ENCODE peak calls at places on chromosomes 2 and 18, in ten cellular contexts. One of them, this sample, is unnamed.

GRCh38 chr2:161250864-161251436 is 57.3 kb upstream of the PSMD14 start:
- DNase-seq in stimulated activated CD4-positive, alpha-beta T cell treated with anti-CD3 and anti-CD28 coated beads, TNF-alpha, amount 100 ng/mL, for 48 hours: no peak
- DNase-seq in AG08395: peak; percentile 48
- DNase-seq in left kidney: peak; percentile 82
- DNase-seq in stimulated activated CD8-positive, alpha-beta memory T cell treated with anti-CD3 and anti-CD28 coated beads, Interleukin-15, amount 100 ng/mL, for 24 hours: no peak
- DNase-seq in GM03348: peak; percentile 37
- DNase-seq in Caco-2: no peak
- DNase-seq in central memory CD4-positive, alpha-beta T cell: peak; percentile 24
- DNase-seq in kidney: no peak
- DNase-seq in AML-193: peak; percentile 16
- DNase-seq in this sample: no peak

GRCh38 chr2:233453111-233453915 is 99.0 kb downstream of the DGKD start:
- DNase-seq in stimulated activated CD4-positive, alpha-beta T cell treated with anti-CD3 and anti-CD28 coated beads, TNF-alpha, amount 100 ng/mL, for 48 hours: no peak
- DNase-seq in AG08395: no peak
- DNase-seq in left kidney: no peak
- DNase-seq in stimulated activated CD8-positive, alpha-beta memory T cell treated with anti-CD3 and anti-CD28 coated beads, Interleukin-15, amount 100 ng/mL, for 24 hours: no peak
- DNase-seq in GM03348: no peak
- DNase-seq in Caco-2: no peak
- DNase-seq in central memory CD4-positive, alpha-beta T cell: no peak
- DNase-seq in kidney: peak; percentile 27
- DNase-seq in AML-193: no peak
- DNase-seq in this sample: no peak

GRCh38 chr18:22564036-22564435 is 146.3 kb upstream of the CTAGE1 start:
- DNase-seq in stimulated activated CD4-positive, alpha-beta T cell treated with anti-CD3 and anti-CD28 coated beads, TNF-alpha, amount 100 ng/mL, for 48 hours: no peak
- DNase-seq in AG08395: peak; percentile 10
- DNase-seq in left kidney: no peak
- DNase-seq in stimulated activated CD8-positive, alpha-beta memory T cell treated with anti-CD3 and anti-CD28 coated beads, Interleukin-15, amount 100 ng/mL, for 24 hours: no peak
- DNase-seq in GM03348: peak; percentile 57
- DNase-seq in Caco-2: no peak
- DNase-seq in central memory CD4-positive, alpha-beta T cell: no peak
- DNase-seq in kidney: no peak
- DNase-seq in AML-193: no peak
- DNase-seq in this sample: no peak

GRCh38 chr2:179340678-179341077 is 76.0 kb upstream of the SESTD1 start:
- DNase-seq in stimulated activated CD4-positive, alpha-beta T cell treated with anti-CD3 and anti-CD28 coated beads, TNF-alpha, amount 100 ng/mL, for 48 hours: no peak
- DNase-seq in AG08395: no peak
- DNase-seq in left kidney: peak; percentile 39
- DNase-seq in stimulated activated CD8-positive, alpha-beta memory T cell treated with anti-CD3 and anti-CD28 coated beads, Interleukin-15, amount 100 ng/mL, for 24 hours: no peak
- DNase-seq in GM03348: peak; percentile 12
- DNase-seq in Caco-2: no peak
- DNase-seq in central memory CD4-positive, alpha-beta T cell: no peak
- DNase-seq in kidney: no peak
- DNase-seq in AML-193: no peak
- DNase-seq in this sample: no peak

GRCh38 chr2:207253946-207254345 is 88.2 kb upstream of the KLF7 start:
- DNase-seq in stimulated activated CD4-positive, alpha-beta T cell treated with anti-CD3 and anti-CD28 coated beads, TNF-alpha, amount 100 ng/mL, for 48 hours: no peak
- DNase-seq in AG08395: peak; percentile 82
- DNase-seq in left kidney: no peak
- DNase-seq in stimulated activated CD8-positive, alpha-beta memory T cell treated with anti-CD3 and anti-CD28 coated beads, Interleukin-15, amount 100 ng/mL, for 24 hours: no peak
- DNase-seq in GM03348: peak; percentile 80
- DNase-seq in Caco-2: no peak
- DNase-seq in central memory CD4-positive, alpha-beta T cell: no peak
- DNase-seq in kidney: no peak
- DNase-seq in AML-193: no peak
- DNase-seq in this sample: no peak

GRCh38 chr2:34305587-34305986 is 706.5 kb upstream of the FAM98A start:
- DNase-seq in stimulated activated CD4-positive, alpha-beta T cell treated with anti-CD3 and anti-CD28 coated beads, TNF-alpha, amount 100 ng/mL, for 48 hours: no peak
- DNase-seq in AG08395: no peak
- DNase-seq in left kidney: peak; percentile 11
- DNase-seq in stimulated activated CD8-positive, alpha-beta memory T cell treated with anti-CD3 and anti-CD28 coated beads, Interleukin-15, amount 100 ng/mL, for 24 hours: no peak
- DNase-seq in GM03348: no peak
- DNase-seq in Caco-2: no peak
- DNase-seq in central memory CD4-positive, alpha-beta T cell: no peak
- DNase-seq in kidney: no peak
- DNase-seq in AML-193: no peak
- DNase-seq in this sample: no peak

GRCh38 chr2:47360937-47361336 is 42.0 kb upstream of the MSH2 start:
- DNase-seq in stimulated activated CD4-positive, alpha-beta T cell treated with anti-CD3 and anti-CD28 coated beads, TNF-alpha, amount 100 ng/mL, for 48 hours: no peak
- DNase-seq in AG08395: peak; percentile 79
- DNase-seq in left kidney: no peak
- DNase-seq in stimulated activated CD8-positive, alpha-beta memory T cell treated with anti-CD3 and anti-CD28 coated beads, Interleukin-15, amount 100 ng/mL, for 24 hours: no peak
- DNase-seq in GM03348: peak; percentile 59
- DNase-seq in Caco-2: no peak
- DNase-seq in central memory CD4-positive, alpha-beta T cell: no peak
- DNase-seq in kidney: no peak
- DNase-seq in AML-193: no peak
- DNase-seq in this sample: no peak

GRCh38 chr18:25231327-25231691 is 120.7 kb downstream of the ZNF521 start:
- DNase-seq in stimulated activated CD4-positive, alpha-beta T cell treated with anti-CD3 and anti-CD28 coated beads, TNF-alpha, amount 100 ng/mL, for 48 hours: no peak
- DNase-seq in AG08395: no peak
- DNase-seq in left kidney: peak; percentile 45
- DNase-seq in stimulated activated CD8-positive, alpha-beta memory T cell treated with anti-CD3 and anti-CD28 coated beads, Interleukin-15, amount 100 ng/mL, for 24 hours: no peak
- DNase-seq in GM03348: no peak
- DNase-seq in Caco-2: no peak
- DNase-seq in central memory CD4-positive, alpha-beta T cell: no peak
- DNase-seq in kidney: no peak
- DNase-seq in AML-193: no peak
- DNase-seq in this sample: no peak

GRCh38 chr2:178193823-178194599 is at the start of gene OSBPL6:
- DNase-seq in stimulated activated CD4-positive, alpha-beta T cell treated with anti-CD3 and anti-CD28 coated beads, TNF-alpha, amount 100 ng/mL, for 48 hours: peak; percentile 27
- DNase-seq in AG08395: peak; percentile 92
- DNase-seq in left kidney: peak; percentile 96
- DNase-seq in stimulated activated CD8-positive, alpha-beta memory T cell treated with anti-CD3 and anti-CD28 coated beads, Interleukin-15, amount 100 ng/mL, for 24 hours: peak; percentile 26
- DNase-seq in GM03348: peak; percentile 97
- DNase-seq in Caco-2: peak; percentile 66
- DNase-seq in central memory CD4-positive, alpha-beta T cell: peak; percentile 61
- DNase-seq in kidney: peak; percentile 92
- DNase-seq in AML-193: peak; percentile 61
- DNase-seq in this sample: peak; percentile 74

GRCh38 chr2:88184762-88185161 is 14.6 kb downstream of the THNSL2 start:
- DNase-seq in stimulated activated CD4-positive, alpha-beta T cell treated with anti-CD3 and anti-CD28 coated beads, TNF-alpha, amount 100 ng/mL, for 48 hours: no peak
- DNase-seq in AG08395: no peak
- DNase-seq in left kidney: no peak
- DNase-seq in stimulated activated CD8-positive, alpha-beta memory T cell treated with anti-CD3 and anti-CD28 coated beads, Interleukin-15, amount 100 ng/mL, for 24 hours: no peak
- DNase-seq in GM03348: no peak
- DNase-seq in Caco-2: no peak
- DNase-seq in central memory CD4-positive, alpha-beta T cell: no peak
- DNase-seq in kidney: no peak
- DNase-seq in AML-193: no peak
- DNase-seq in this sample: no peak

GRCh38 chr2:156445311-156446218 is 9.4 kb downstream of the GPD2 start:
- DNase-seq in stimulated activated CD4-positive, alpha-beta T cell treated with anti-CD3 and anti-CD28 coated beads, TNF-alpha, amount 100 ng/mL, for 48 hours: no peak
- DNase-seq in AG08395: peak; percentile 88
- DNase-seq in left kidney: no peak
- DNase-seq in stimulated activated CD8-positive, alpha-beta memory T cell treated with anti-CD3 and anti-CD28 coated beads, Interleukin-15, amount 100 ng/mL, for 24 hours: no peak
- DNase-seq in GM03348: peak; percentile 82
- DNase-seq in Caco-2: no peak
- DNase-seq in central memory CD4-positive, alpha-beta T cell: no peak
- DNase-seq in kidney: no peak
- DNase-seq in AML-193: no peak
- DNase-seq in this sample: no peak

GRCh38 chr18:31533236-31533635 is 35.3 kb downstream of the DSG2 start:
- DNase-seq in stimulated activated CD4-positive, alpha-beta T cell treated with anti-CD3 and anti-CD28 coated beads, TNF-alpha, amount 100 ng/mL, for 48 hours: no peak
- DNase-seq in AG08395: no peak
- DNase-seq in left kidney: no peak
- DNase-seq in stimulated activated CD8-positive, alpha-beta memory T cell treated with anti-CD3 and anti-CD28 coated beads, Interleukin-15, amount 100 ng/mL, for 24 hours: no peak
- DNase-seq in GM03348: no peak
- DNase-seq in Caco-2: no peak
- DNase-seq in central memory CD4-positive, alpha-beta T cell: no peak
- DNase-seq in kidney: no peak
- DNase-seq in AML-193: no peak
- DNase-seq in this sample: no peak

GRCh38 chr2:217551229-217551909 is 451.4 kb downstream of the TNS1 start:
- DNase-seq in stimulated activated CD4-positive, alpha-beta T cell treated with anti-CD3 and anti-CD28 coated beads, TNF-alpha, amount 100 ng/mL, for 48 hours: no peak
- DNase-seq in AG08395: peak; percentile 86
- DNase-seq in left kidney: peak; percentile 32
- DNase-seq in stimulated activated CD8-positive, alpha-beta memory T cell treated with anti-CD3 and anti-CD28 coated beads, Interleukin-15, amount 100 ng/mL, for 24 hours: no peak
- DNase-seq in GM03348: peak; percentile 77
- DNase-seq in Caco-2: peak; percentile 73
- DNase-seq in central memory CD4-positive, alpha-beta T cell: no peak
- DNase-seq in kidney: no peak
- DNase-seq in AML-193: no peak
- DNase-seq in this sample: no peak

GRCh38 chr2:152467677-152468406 is 132.9 kb downstream of the FMNL2 start:
- DNase-seq in stimulated activated CD4-positive, alpha-beta T cell treated with anti-CD3 and anti-CD28 coated beads, TNF-alpha, amount 100 ng/mL, for 48 hours: no peak
- DNase-seq in AG08395: no peak
- DNase-seq in left kidney: no peak
- DNase-seq in stimulated activated CD8-positive, alpha-beta memory T cell treated with anti-CD3 and anti-CD28 coated beads, Interleukin-15, amount 100 ng/mL, for 24 hours: no peak
- DNase-seq in GM03348: no peak
- DNase-seq in Caco-2: no peak
- DNase-seq in central memory CD4-positive, alpha-beta T cell: no peak
- DNase-seq in kidney: no peak
- DNase-seq in AML-193: no peak
- DNase-seq in this sample: no peak

GRCh38 chr2:7706791-7707190 is 789.6 kb downstream of the RNF144A start:
- DNase-seq in stimulated activated CD4-positive, alpha-beta T cell treated with anti-CD3 and anti-CD28 coated beads, TNF-alpha, amount 100 ng/mL, for 48 hours: no peak
- DNase-seq in AG08395: no peak
- DNase-seq in left kidney: no peak
- DNase-seq in stimulated activated CD8-positive, alpha-beta memory T cell treated with anti-CD3 and anti-CD28 coated beads, Interleukin-15, amount 100 ng/mL, for 24 hours: no peak
- DNase-seq in GM03348: no peak
- DNase-seq in Caco-2: no peak
- DNase-seq in central memory CD4-positive, alpha-beta T cell: no peak
- DNase-seq in kidney: no peak
- DNase-seq in AML-193: no peak
- DNase-seq in this sample: no peak

This sample was measured in stimulated activated naive CD8-positive, alpha-beta T cell treated with anti-CD3 and anti-CD28 coated beads, Interleukin-15, amount 100 ng/mL, for 72 hours.